ENCODE peak calls at places on chromosomes 7 and 10, in eight cellular contexts. D, X, H, F, G, T, B and Y are unnamed samples. For H3K9me3, the result is how much of the 10 kb centered on the place peaks cover.

GRCh38 chr7:105662998-105663397 is 81.7 kb upstream of the EFCAB10 start:
- DNase-seq in F (no peak), X (no peak), G (no peak), H (no peak), B (no peak), D (no peak), T (no peak), Y (no peak)

GRCh38 chr10:126160971-126161630 is 227.2 kb downstream of the ADAM12 start:
- DNase-seq in X (no peak), B (no peak), F (no peak), D (no peak), H (no peak), T (no peak), G (no peak), Y (no peak)

GRCh38 chr10:55740110-55740509 is 620.9 kb downstream of the ZWINT start:
- DNase-seq in B (no peak), G (no peak), F (no peak), H (no peak), D (no peak), T (no peak), X (no peak), Y (no peak)

GRCh38 chr10:88728107-88728763 is 22.2 kb downstream of the LIPK start:
- DNase-seq in G (no peak), F (peak), H (peak), B (no peak), X (no peak), T (peak), D (peak), Y (peak)

GRCh38 chr10:132043861-132044695 is 21.7 kb upstream of the JAKMIP3 start:
- DNase-seq in T (no peak), B (no peak), X (no peak), D (peak), F (no peak), H (no peak), G (no peak), Y (no peak)

GRCh38 chr10:14837003-14837755 is 658 bp downstream of the CDNF start:
- DNase-seq in X (no peak), G (no peak), B (no peak), T (no peak), F (no peak), D (no peak), H (no peak), Y (no peak)

GRCh38 chr10:43816351-43817321 is 168.0 kb upstream of the ZNF32 start:
- DNase-seq in B (peak), T (no peak), G (peak), F (no peak), H (no peak), X (no peak), D (peak), Y (no peak)

GRCh38 chr7:79982151-79982770 is 152.4 kb upstream of the GNAI1 start:
- DNase-seq in H (no peak), F (no peak), B (no peak), D (no peak), X (no peak), T (no peak), G (no peak), Y (no peak)

GRCh38 chr7:11833431-11833830 is 1.4 kb upstream of the THSD7A start:
- DNase-seq in T (no peak), F (no peak), H (no peak), B (no peak), X (no peak), D (no peak), G (no peak), Y (no peak)

GRCh38 chr10:71933651-71934050 is 30.5 kb upstream of the CHST3 start:
- DNase-seq in T (no peak), X (no peak), F (no peak), G (no peak), H (no peak), D (no peak), B (peak), Y (no peak)

GRCh38 chr7:99032928-99033327 is 111.0 kb downstream of the SMURF1 start:
- DNase-seq in B (no peak), X (no peak), F (no peak), D (no peak), T (no peak), G (no peak), H (peak), Y (no peak)

GRCh38 chr10:127157506-127158205 is 38.7 kb downstream of the INSYN2A start:
- DNase-seq in B (no peak), H (no peak), F (no peak), D (no peak), X (no peak), T (no peak), G (no peak), Y (no peak)

GRCh38 chr7:14806886-14807285 is 95.7 kb downstream of the DGKB start:
- DNase-seq in F (no peak), H (no peak), X (no peak), G (no peak), B (no peak), D (no peak), T (no peak), Y (no peak)

GRCh38 chr10:43043342-43043772 is 33.5 kb upstream of the RET start:
- DNase-seq in X (no peak), F (peak), D (no peak), H (peak), B (no peak), T (no peak), G (no peak), Y (no peak)

GRCh38 chr10:63711866-63712716 is 190.9 kb downstream of the REEP3 start:
- DNase-seq in D (no peak), T (peak), X (peak), B (no peak), H (peak), G (peak), F (peak), Y (no peak)

GRCh38 chr10:107496594-107496993 is 332.1 kb upstream of the SORCS1 start:
- DNase-seq in B (no peak), D (no peak), T (no peak), X (no peak), H (no peak), G (no peak), F (no peak), Y (no peak)

GRCh38 chr7:139682136-139683013 is 95.4 kb downstream of the HIPK2 start:
- DNase-seq in X (no peak), G (no peak), D (no peak), H (no peak), T (peak), F (no peak), B (no peak), Y (no peak)

GRCh38 chr10:128730922-128731321 is 604.7 kb upstream of the MKI67 start:
- DNase-seq in F (no peak), D (no peak), X (no peak), H (no peak), G (no peak), T (no peak), B (no peak), Y (no peak)

GRCh38 chr7:902996-903395 is 26.6 kb downstream of the GET4 start:
- DNase-seq in G (no peak), X (no peak), H (peak), F (no peak), D (no peak), T (no peak), B (no peak), Y (no peak)

GRCh38 chr7:122038904-122039303 is 105.1 kb downstream of the AASS start:
- DNase-seq in H (no peak), T (no peak), G (no peak), F (no peak), B (no peak), X (no peak), D (no peak), Y (no peak)

GRCh38 chr10:42866115-42866995 is 83.8 kb downstream of the BMS1 start:
- DNase-seq in H (peak), D (peak), X (no peak), G (peak), T (peak), F (peak), B (peak), Y (no peak)

GRCh38 chr10:117563780-117564179 is 21.2 kb downstream of the EMX2 start:
- DNase-seq in H (no peak), X (no peak), F (peak), D (no peak), G (no peak), B (no peak), T (no peak), Y (no peak)

GRCh38 chr10:47048533-47048905 is 137.3 kb downstream of the PTPN20 start:
- DNase-seq in B (no peak), X (no peak), T (no peak), D (no peak), F (peak), H (peak), G (no peak), Y (no peak)

GRCh38 chr10:804191-804781 is 114.8 kb upstream of the DIP2C start:
- DNase-seq in B (no peak), G (no peak), F (no peak), H (no peak), T (no peak), D (no peak), X (no peak), Y (no peak)

GRCh38 chr10:103350522-103351260 is at the start of gene PCGF6:
- DNase-seq in G (peak), D (peak), H (peak), X (peak), F (peak), T (peak), B (peak), Y (peak)

GRCh38 chr7:106022193-106022821 is 59.2 kb downstream of the CDHR3 start:
- DNase-seq in D (peak), F (no peak), H (no peak), B (peak), X (no peak), T (no peak), G (peak), Y (peak)

GRCh38 chr10:128704716-128705115 is 578.5 kb upstream of the MKI67 start:
- DNase-seq in F (no peak), X (no peak), B (no peak), D (no peak), T (no peak), G (no peak), H (no peak), Y (no peak)

GRCh38 chr10:34701194-34701593 is 113.9 kb downstream of the PARD3 start:
- DNase-seq in G (no peak), H (no peak), T (no peak), F (no peak), X (no peak), D (no peak), B (no peak), Y (no peak)

GRCh38 chr10:42753126-42753506 is 29.5 kb upstream of the BMS1 start:
- DNase-seq in G (peak), T (peak), F (peak), H (peak), X (no peak), B (peak), D (no peak), Y (peak)

GRCh38 chr7:99195867-99196266 is 12.0 kb downstream of the KPNA7 start:
- DNase-seq in H (no peak), X (no peak), T (no peak), B (no peak), G (no peak), F (no peak), D (no peak), Y (no peak)

GRCh38 chr10:68989317-68989990 is 851 bp downstream of the KIFBP start:
- DNase-seq in H (no peak), D (no peak), B (no peak), T (no peak), F (no peak), X (no peak), G (no peak), Y (no peak)

GRCh38 chr10:62261666-62262065 is 7.0 kb downstream of the RTKN2 start:
- DNase-seq in B (no peak), H (no peak), F (no peak), T (no peak), G (no peak), D (no peak), X (no peak), Y (no peak)

GRCh38 chr7:13794581-13794980 is 194.9 kb downstream of the ETV1 start:
- DNase-seq in H (no peak), B (no peak), G (no peak), D (no peak), T (no peak), X (no peak), F (no peak), Y (no peak)

GRCh38 chr10:21364196-21365114 is 161.0 kb downstream of the SKIDA1 start:
- DNase-seq in X (no peak), B (no peak), F (no peak), H (peak), G (peak), D (no peak), T (peak), Y (no peak)

GRCh38 chr10:130434446-130435385 is 298.5 kb downstream of the GLRX3 start:
- DNase-seq in H (no peak), G (no peak), D (no peak), T (no peak), X (peak), F (no peak), B (no peak), Y (no peak)
- H3K9me3 ChIP-seq in H (under half), G (under half), D (under half), T (under half), X (under half), F (under half), B (under half), Y (under half)

GRCh38 chr7:7131273-7131672 is 51.1 kb upstream of the C1GALT1 start:
- DNase-seq in X (no peak), D (no peak), T (no peak), H (no peak), B (no peak), F (no peak), G (no peak), Y (no peak)

GRCh38 chr7:7136423-7136822 is 45.9 kb upstream of the C1GALT1 start:
- DNase-seq in T (no peak), X (no peak), B (no peak), H (no peak), G (peak), F (no peak), D (no peak), Y (no peak)

GRCh38 chr7:7134036-7134435 is 48.3 kb upstream of the C1GALT1 start:
- DNase-seq in G (no peak), F (no peak), H (no peak), X (no peak), D (no peak), B (no peak), T (no peak), Y (no peak)

GRCh38 chr7:7136857-7137309 is 45.5 kb upstream of the C1GALT1 start:
- DNase-seq in B (no peak), D (no peak), H (no peak), T (no peak), X (no peak), F (no peak), G (peak), Y (no peak)

GRCh38 chr7:7135074-7135473 is 47.3 kb upstream of the C1GALT1 start:
- DNase-seq in X (no peak), G (no peak), T (no peak), F (no peak), D (no peak), B (no peak), H (no peak), Y (no peak)
- H3K9me3 ChIP-seq in X (under half), G (under half), T (under half), F (under half), D (under half), B (under half), H (under half), Y (under half)

DNA sequence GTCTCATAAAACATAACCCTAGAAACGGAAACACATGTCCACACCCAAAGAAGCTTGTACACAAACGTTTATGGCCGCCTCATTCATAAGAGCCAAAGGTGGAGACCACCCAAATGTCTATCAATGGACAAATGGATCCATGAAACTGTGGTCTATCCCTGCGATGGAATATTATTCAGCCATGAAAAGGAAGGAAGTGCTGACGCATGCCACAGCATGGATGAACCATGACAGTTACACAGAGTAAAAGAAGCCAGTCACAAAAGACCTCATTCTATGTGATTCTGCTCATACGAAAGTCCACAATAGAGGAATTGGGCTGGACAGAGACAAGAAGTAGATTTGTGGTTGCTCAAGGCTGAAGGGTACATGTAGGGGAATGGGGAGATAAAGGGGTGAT is 10.8 kb downstream of the CHST15 start:
- DNase-seq in X (no peak), H (no peak), T (no peak), B (no peak), G (no peak), F (no peak), D (no peak), Y (no peak)
- H3K9me3 ChIP-seq in X (under half), H (under half), T (under half), B (under half), G (under half), F (under half), D (under half), Y (under half)

DNA sequence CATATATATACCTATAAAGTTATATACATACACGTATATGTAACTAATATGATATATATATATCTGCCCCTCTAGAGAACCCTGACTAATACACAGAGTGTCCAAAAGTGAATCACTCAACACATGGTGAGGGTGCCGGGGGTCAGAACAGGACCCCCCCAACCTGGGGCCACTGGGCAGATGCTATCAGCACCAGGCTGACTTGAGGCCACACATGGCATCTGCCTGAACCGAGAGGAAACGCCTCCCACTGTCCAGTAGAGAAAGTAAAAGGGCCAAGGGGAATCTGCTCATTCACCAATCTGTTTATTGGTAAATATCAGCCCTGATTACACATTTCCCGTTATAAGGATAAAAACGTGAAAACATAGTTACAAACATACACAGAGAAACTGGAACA is 218.3 kb downstream of the PTPRN2 start:
- DNase-seq in H (no peak), G (no peak), F (peak), D (no peak), T (no peak), B (no peak), X (no peak), Y (no peak)
- H3K9me3 ChIP-seq in H (under half), G (under half), F (under half), D (under half), T (under half), B (under half), X (under half), Y (under half)

DNA sequence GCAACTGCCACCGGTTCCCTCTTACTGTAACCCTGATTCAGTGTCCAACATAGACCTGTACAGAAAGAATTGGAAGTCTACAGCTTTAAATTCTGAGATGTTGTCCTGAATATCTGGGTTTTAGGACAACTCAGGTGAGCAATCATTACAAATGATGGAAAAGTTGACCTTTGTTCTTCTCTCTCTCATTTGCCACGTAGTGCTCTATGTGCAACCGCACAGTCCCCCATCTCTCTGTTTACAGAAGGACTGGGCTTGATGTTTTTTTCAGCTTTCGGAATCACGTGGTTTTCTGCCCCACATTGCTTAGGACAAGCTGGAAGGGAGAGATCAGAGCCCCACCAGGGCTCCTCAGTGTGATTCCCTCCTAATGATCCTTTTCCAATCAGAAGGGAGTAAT is 22.2 kb downstream of the NEUROD6 start:
- DNase-seq in G (peak), H (no peak), X (no peak), D (no peak), F (no peak), B (no peak), T (peak), Y (no peak)
- H3K9me3 ChIP-seq in G (under half), H (under half), X (under half), D (under half), F (under half), B (under half), T (under half), Y (under half)